ENCODE peak calls at places on chromosomes 16 and 17, in six cellular contexts. Q is neural progenitor cell, D is mammary epithelial cell, U is colonic mucosa, J is H1, I is H9. X is an unnamed sample.

GRCh38 chr16:10256855-10257641 is 74.8 kb upstream of the GRIN2A start:
- DNase-seq in Q (peak), D (peak), U (peak), J (peak), I (peak), X (no peak)

GRCh38 chr17:30824002-30824355 is 513 bp downstream of the CRLF3 start:
- DNase-seq in Q (no peak), D (peak), U (no peak), J (no peak), I (no peak), X (no peak)

GRCh38 chr16:29862383-29862883 is 593 bp downstream of the CDIPT start:
- DNase-seq in Q (peak), D (peak), U (peak), J (no peak), I (no peak), X (no peak)

GRCh38 chr16:86319871-86320270 is 190.5 kb upstream of the FOXF1 start:
- DNase-seq in Q (no peak), D (no peak), U (no peak), J (no peak), I (no peak), X (no peak)

GRCh38 chr16:1076801-1077576 is 4.4 kb downstream of the SSTR5 start:
- DNase-seq in Q (no peak), D (no peak), U (no peak), J (no peak), I (no peak), X (no peak)

GRCh38 chr17:81518113-81518784 is 5.7 kb upstream of the ACTG1 start:
- DNase-seq in Q (peak), D (no peak), U (no peak), J (peak), I (peak), X (peak)

GRCh38 chr17:66983414-66984021 is 19.0 kb downstream of the CACNG4 start:
- DNase-seq in Q (no peak), D (no peak), U (no peak), J (no peak), I (no peak), X (no peak)

GRCh38 chr17:81931557-81932332 is 4.2 kb upstream of the MAFG start:
- DNase-seq in Q (no peak), D (no peak), U (no peak), J (no peak), I (no peak), X (no peak)

GRCh38 chr16:75494696-75495601 is at the start of gene CHST6:
- DNase-seq in Q (peak), D (peak), U (peak), J (peak), I (peak), X (peak)

GRCh38 chr17:27760069-27760885 is 40.1 kb downstream of the NOS2 start:
- DNase-seq in Q (peak), D (peak), U (peak), J (peak), I (peak), X (peak)

GRCh38 chr16:3596101-3596861 is 15.1 kb downstream of the SLX4 start:
- DNase-seq in Q (no peak), D (no peak), U (no peak), J (no peak), I (no peak), X (peak)

GRCh38 chr17:81287741-81288430 is 7.2 kb downstream of the SLC38A10 start:
- DNase-seq in Q (no peak), D (no peak), U (no peak), J (no peak), I (no peak), X (no peak)

GRCh38 chr16:79127768-79128167 is 472.8 kb downstream of the MAF start:
- DNase-seq in Q (no peak), D (no peak), U (no peak), J (no peak), I (no peak), X (no peak)

GRCh38 chr16:19479302-19479721 is 42.6 kb downstream of the GDE1 start:
- DNase-seq in Q (no peak), D (no peak), U (no peak), J (no peak), I (no peak), X (no peak)

DNA sequence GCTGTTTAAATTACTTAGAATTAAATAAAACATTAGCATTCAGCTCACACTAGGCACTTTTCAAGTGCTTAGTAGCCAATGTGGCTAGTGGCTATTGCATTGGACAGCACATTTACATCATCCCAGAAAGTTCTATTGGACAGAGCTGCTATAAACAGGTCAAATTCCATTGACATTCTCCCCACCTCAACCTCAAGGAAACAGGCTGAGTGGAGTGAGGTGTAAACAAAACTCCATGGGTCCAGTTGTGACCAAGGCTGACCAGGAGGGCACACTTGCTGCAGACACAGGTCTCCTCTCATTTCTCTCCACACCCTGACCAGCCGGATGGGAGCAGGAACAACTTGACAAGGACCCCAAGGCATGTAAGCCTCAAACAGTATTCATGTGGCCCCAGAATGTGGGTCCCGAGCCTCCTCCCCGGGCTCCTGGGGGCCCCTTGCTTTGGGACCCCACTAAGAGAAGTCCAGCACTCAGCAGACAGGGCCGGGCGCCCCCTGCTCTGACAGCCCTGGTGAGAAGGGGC is 504 bp downstream of the C17orf113 start:
- DNase-seq in Q (no peak), D (no peak), U (peak), J (no peak), I (no peak), X (no peak)
- H3K9ac ChIP-seq in Q (peak), D (no peak), U (peak), J (no peak), I (no peak), X (peak)

DNA sequence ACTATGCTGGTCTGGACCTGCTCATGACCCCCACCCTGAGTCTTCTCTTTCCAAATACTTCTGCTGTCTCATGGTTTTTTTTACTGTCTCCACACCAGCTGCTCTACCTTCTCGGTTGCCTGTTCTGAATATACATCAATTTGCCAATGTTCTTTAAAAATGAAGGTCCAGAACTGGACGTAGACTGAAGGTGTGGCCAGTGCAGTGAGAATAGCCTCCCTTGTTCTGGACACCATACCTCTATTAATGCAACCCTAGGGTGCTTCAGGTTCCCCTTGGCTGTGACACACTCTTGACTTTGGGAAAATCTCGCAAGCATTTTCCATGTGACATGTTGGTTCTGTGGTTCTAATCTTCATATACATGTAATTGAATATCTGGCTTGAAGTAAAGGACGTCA is 15.3 kb upstream of the IL21R start:
- DNase-seq in Q (no peak), D (no peak), U (no peak), J (no peak), I (no peak), X (no peak)
- H3K9ac ChIP-seq in Q (no peak), D (no peak), U (no peak), J (no peak), I (no peak), X (no peak)

GRCh38 chr17:76585649-76586593 is at the start of gene ST6GALNAC2:
- DNase-seq in Q (peak), D (peak), U (peak), J (peak), I (no peak), X (peak)
- H3K9ac ChIP-seq in Q (no peak), D (peak), U (peak), J (no peak), I (no peak), X (peak)

GRCh38 chr16:67444259-67445125 is 13.6 kb downstream of the HSD11B2 start:
- DNase-seq in Q (no peak), D (no peak), U (no peak), J (no peak), I (peak), X (no peak)

GRCh38 chr16:67442581-67443255 is 11.8 kb downstream of the HSD11B2 start:
- DNase-seq in Q (no peak), D (no peak), U (no peak), J (no peak), I (no peak), X (no peak)

GRCh38 chr16:67443299-67443698 is 12.4 kb downstream of the HSD11B2 start:
- DNase-seq in Q (no peak), D (no peak), U (no peak), J (no peak), I (no peak), X (no peak)

GRCh38 chr16:67441289-67441753 is 10.4 kb downstream of the HSD11B2 start:
- DNase-seq in Q (no peak), D (no peak), U (peak), J (no peak), I (no peak), X (peak)

DNA sequence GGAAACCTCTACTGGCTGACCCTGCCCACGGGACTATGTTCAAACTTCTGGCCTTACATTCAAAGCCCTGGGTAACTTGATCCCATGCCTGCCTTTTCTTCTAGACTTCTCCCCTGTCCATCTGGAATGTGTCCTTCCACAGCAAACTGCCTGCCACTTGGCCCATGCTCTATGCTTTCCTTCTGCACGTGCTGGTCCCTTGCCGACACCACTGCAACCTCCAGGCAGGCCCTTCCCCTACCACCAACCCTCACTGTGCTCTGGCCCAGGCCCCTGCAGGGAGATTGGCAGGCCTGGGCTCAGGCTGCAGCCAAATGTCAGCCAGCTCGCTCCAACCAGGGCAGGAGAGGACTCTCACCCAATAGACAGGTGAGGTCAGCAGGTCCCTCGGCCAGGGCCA is 11.0 kb downstream of the HSD11B2 start:
- DNase-seq in Q (no peak), D (no peak), U (no peak), J (no peak), I (no peak), X (no peak)
- H3K9ac ChIP-seq in Q (no peak), D (no peak), U (peak), J (no peak), I (no peak), X (no peak)

DNA sequence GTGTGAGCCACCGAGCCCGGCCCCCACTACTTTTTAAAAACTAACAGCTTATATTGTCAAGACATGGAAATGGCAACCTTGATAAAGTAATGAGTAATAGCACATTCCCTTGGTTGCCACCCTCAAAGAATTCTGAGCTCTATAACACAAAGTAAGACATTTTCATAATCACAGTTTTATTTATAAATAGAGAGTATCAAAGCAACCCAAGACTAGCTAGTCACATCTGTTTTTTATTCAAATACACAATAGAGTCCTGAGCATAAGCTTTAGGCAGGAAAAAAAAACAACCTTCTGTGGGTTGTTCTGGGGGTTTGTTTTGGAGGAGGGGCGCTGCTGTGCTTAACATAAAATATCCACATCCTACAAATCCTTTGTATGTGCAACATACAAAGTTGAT is 68.7 kb downstream of the CEP95 start:
- DNase-seq in Q (no peak), D (no peak), U (no peak), J (no peak), I (no peak), X (no peak)
- H3K9ac ChIP-seq in Q (no peak), D (no peak), U (no peak), J (no peak), I (no peak), X (no peak)

DNA sequence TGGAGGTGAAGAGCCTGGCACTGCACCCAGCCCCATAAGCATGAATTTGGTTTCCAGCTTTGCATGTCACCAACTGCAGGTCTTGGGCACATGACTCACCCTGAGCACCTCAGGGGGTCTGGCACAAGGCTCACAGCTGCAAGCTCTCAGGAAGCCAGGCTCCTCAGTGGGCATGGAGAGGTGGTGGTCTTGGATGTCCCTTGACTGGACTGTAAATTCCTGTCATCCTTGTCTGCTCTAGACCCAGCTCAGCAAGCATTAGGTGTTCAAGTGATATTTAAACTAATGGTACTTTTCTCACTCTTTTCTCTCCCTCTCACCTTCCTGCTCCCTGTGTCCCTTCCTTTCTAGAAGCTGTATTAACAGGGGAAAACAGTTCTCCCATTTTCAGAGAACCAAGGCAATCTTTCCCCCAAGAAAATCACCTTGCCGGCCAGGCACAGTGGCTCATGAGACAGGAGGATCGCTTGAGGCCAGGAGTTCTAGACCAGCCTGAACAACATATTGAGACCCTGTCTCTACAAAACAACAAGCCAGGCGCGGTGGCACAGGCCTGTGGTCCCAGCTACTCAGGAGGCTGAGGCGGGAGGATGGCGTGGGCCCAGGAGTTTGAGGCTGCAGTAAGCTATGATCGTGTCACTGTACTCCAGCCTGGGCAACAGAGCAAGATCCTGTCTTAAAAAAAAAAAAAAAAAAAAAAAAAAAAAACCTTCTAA is 5.1 kb upstream of the KIFC3 start:
- DNase-seq in Q (no peak), D (no peak), U (no peak), J (no peak), I (no peak), X (peak)
- H3K9ac ChIP-seq in Q (no peak), D (no peak), U (no peak), J (no peak), I (no peak), X (no peak)

GRCh38 chr16:81815429-81815766 is 36.3 kb downstream of the PLCG2 start:
- DNase-seq in Q (peak), D (no peak), U (no peak), J (no peak), I (no peak), X (no peak)

GRCh38 chr16:81817789-81818304 is 38.8 kb downstream of the PLCG2 start:
- DNase-seq in Q (no peak), D (no peak), U (no peak), J (no peak), I (no peak), X (no peak)

GRCh38 chr16:81816351-81816750 is 37.3 kb downstream of the PLCG2 start:
- DNase-seq in Q (no peak), D (no peak), U (no peak), J (no peak), I (no peak), X (no peak)

GRCh38 chr16:81817296-81817695 is 38.2 kb downstream of the PLCG2 start:
- DNase-seq in Q (no peak), D (no peak), U (no peak), J (no peak), I (no peak), X (no peak)

DNA sequence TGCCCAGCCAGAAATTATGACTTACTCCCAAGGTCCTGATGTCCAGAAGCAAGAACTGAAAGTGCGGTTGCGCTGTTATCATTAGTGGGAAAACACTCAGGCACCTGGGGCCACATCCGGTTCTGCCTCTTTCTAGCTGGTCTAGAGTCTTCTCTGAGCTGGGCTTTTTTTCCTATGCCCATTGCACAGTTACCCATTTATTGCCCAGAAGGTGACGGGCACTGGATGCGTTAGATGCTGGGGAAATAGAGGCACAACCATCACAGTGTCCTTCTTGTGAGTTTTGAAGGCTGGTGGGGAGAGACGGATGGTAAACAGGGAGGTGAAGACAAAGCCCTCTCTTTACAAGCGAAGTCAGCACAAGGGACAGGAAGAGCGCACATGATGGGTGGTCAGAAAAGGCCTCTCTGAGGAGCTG is 37.7 kb downstream of the PLCG2 start:
- DNase-seq in Q (no peak), D (no peak), U (no peak), J (no peak), I (no peak), X (no peak)
- H3K9ac ChIP-seq in Q (no peak), D (no peak), U (no peak), J (no peak), I (no peak), X (no peak)

DNA sequence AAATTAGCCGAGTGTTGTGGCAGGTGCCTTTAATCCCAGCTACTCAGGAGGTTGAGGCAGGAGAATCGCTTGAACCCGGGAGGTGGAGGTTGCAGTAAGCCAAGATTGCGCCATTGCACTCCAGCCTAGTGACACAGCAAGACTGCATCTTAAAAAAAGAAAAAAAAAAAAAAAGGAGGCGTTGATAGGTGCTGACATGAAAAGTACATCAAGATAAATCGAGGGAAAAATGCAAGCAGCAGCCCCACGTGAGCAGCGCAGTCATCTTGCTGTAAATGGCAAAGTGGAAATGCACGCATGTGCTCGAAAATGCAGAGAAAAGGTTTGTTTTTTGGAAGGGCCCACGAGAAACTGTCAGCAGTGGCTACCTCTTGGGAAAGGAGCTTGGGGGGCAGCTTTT is 20.9 kb downstream of the MXRA7 start:
- DNase-seq in Q (no peak), D (no peak), U (no peak), J (no peak), I (no peak), X (no peak)
- H3K9ac ChIP-seq in Q (no peak), D (no peak), U (no peak), J (no peak), I (no peak), X (no peak)

DNA sequence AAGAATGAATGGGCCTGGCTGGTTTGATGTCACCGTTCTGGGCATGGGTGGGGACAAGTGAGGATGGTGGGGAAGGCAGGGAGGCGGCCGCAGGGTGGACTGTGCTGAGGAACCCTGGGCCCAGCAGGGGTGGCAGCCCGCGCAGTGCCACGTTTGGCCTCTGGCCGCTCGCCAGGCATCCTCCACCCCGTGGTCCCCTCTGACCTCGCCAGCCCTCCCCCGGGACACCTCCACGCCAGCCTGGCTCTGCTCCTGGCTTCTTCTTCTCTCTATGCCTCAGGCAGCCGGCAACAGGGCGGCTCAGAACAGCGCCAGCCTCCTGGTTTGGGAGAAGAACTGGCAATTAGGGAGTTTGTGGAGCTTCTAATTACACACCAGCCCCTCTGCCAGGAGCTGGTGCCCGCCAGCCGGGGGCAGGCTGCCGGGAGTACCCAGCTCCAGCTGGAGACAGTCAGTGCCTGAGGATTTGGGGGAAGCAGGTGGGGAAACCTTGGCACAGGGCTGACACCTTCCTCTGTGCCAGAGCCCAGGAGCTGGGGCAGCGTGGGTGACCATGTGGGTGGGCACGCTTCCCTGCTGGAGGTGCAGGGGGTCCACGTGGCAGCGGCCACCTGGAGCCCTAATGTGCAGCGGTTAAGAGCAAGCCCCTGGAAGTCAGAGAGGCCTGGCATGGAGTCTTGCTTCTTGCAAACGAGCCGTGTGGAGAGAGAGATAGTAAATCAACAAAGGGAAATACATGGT is 6.4 kb upstream of the SERPINF1 start:
- DNase-seq in Q (no peak), D (no peak), U (no peak), J (no peak), I (no peak), X (no peak)
- H3K9ac ChIP-seq in Q (no peak), D (no peak), U (no peak), J (no peak), I (no peak), X (no peak)

GRCh38 chr17:77207689-77208216 is 67.0 kb downstream of the SEC14L1 start:
- DNase-seq in Q (no peak), D (no peak), U (no peak), J (no peak), I (no peak), X (no peak)
- H3K9ac ChIP-seq in Q (no peak), D (no peak), U (no peak), J (no peak), I (no peak), X (no peak)